ENCODE peak calls at places on chromosome 3, in four cellular contexts. L, Z, I and B are unnamed samples.

GRCh38 chr3:9173445-9173844 is 76.0 kb downstream of the SRGAP3 start:
- DNase-seq in L (no peak), Z (no peak), I (no peak), B (no peak)

GRCh38 chr3:165125836-165126235 is 47.5 kb upstream of the SI start:
- DNase-seq in L (no peak), Z (no peak), I (no peak), B (no peak)

GRCh38 chr3:34998905-34999304 is 640.4 kb upstream of the ARPP21 start:
- DNase-seq in L (no peak), Z (no peak), I (no peak), B (no peak)

GRCh38 chr3:192482391-192482790 is 244.9 kb downstream of the FGF12 start:
- DNase-seq in L (no peak), Z (no peak), I (no peak), B (peak; percentile 8)

GRCh38 chr3:197547618-197548017 is 8.2 kb downstream of the BDH1 start:
- DNase-seq in L (no peak), Z (no peak), I (no peak), B (no peak)

GRCh38 chr3:48685603-48686511 is at the start of gene NCKIPSD:
- DNase-seq in L (peak; percentile 94), Z (peak; percentile 69), I (no peak), B (peak; percentile 95)

GRCh38 chr3:41026394-41027177 is 172.7 kb upstream of the CTNNB1 start:
- DNase-seq in L (no peak), Z (peak; percentile 65), I (no peak), B (peak; percentile 69)

GRCh38 chr3:127779747-127780146 is 42.6 kb downstream of the MGLL start:
- DNase-seq in L (no peak), Z (peak; percentile 69), I (no peak), B (no peak)

GRCh38 chr3:160661660-160662059 is 15.3 kb upstream of the ARL14 start:
- DNase-seq in L (no peak), Z (peak; percentile 11), I (no peak), B (no peak)

GRCh38 chr3:189398656-189399055 is 226.9 kb downstream of the TPRG1 start:
- DNase-seq in L (no peak), Z (no peak), I (no peak), B (no peak)

GRCh38 chr3:124694486-124694885 is 35.8 kb upstream of the UMPS start:
- DNase-seq in L (no peak), Z (no peak), I (no peak), B (no peak)

GRCh38 chr3:83567935-83568334 is 1390.9 kb upstream of the CADM2 start:
- DNase-seq in L (no peak), Z (no peak), I (no peak), B (no peak)

GRCh38 chr3:41050149-41050548 is 149.2 kb upstream of the CTNNB1 start:
- DNase-seq in L (no peak), Z (no peak), I (no peak), B (no peak)

GRCh38 chr3:146682176-146682575 is 77.0 kb upstream of the PLSCR5 start:
- DNase-seq in L (no peak), Z (peak; percentile 0), I (no peak), B (peak; percentile 46)

GRCh38 chr3:125163739-125164601 is 48.6 kb downstream of the SLC12A8 start:
- DNase-seq in L (peak; percentile 27), Z (no peak), I (no peak), B (peak; percentile 29)

GRCh38 chr3:157248590-157249425 is 88.9 kb upstream of the CCNL1 start:
- DNase-seq in L (no peak), Z (peak; percentile 94), I (no peak), B (peak; percentile 91)

GRCh38 chr3:143975549-143976152 is 4.0 kb downstream of the DIPK2A start:
- DNase-seq in L (peak; percentile 58), Z (peak; percentile 81), I (no peak), B (peak; percentile 72)

GRCh38 chr3:43762486-43762885 is 71.7 kb downstream of the ABHD5 start:
- DNase-seq in L (no peak), Z (no peak), I (no peak), B (no peak)

GRCh38 chr3:27914199-27914598 is 192.1 kb upstream of the EOMES start:
- DNase-seq in L (no peak), Z (no peak), I (no peak), B (peak; percentile 20)

GRCh38 chr3:126572343-126572742 is 13.6 kb upstream of the C3orf22 start:
- DNase-seq in L (no peak), Z (no peak), I (no peak), B (no peak)

GRCh38 chr3:52171577-52172261 is 17.5 kb upstream of the POC1A start:
- DNase-seq in L (no peak), Z (peak; percentile 83), I (no peak), B (peak; percentile 85)

GRCh38 chr3:46239301-46239938 is 2.8 kb upstream of the CCR3 start:
- DNase-seq in L (no peak), Z (no peak), I (no peak), B (no peak)

GRCh38 chr3:28900301-28900700 is 380.6 kb upstream of the RBMS3 start:
- DNase-seq in L (no peak), Z (no peak), I (no peak), B (no peak)

DNA sequence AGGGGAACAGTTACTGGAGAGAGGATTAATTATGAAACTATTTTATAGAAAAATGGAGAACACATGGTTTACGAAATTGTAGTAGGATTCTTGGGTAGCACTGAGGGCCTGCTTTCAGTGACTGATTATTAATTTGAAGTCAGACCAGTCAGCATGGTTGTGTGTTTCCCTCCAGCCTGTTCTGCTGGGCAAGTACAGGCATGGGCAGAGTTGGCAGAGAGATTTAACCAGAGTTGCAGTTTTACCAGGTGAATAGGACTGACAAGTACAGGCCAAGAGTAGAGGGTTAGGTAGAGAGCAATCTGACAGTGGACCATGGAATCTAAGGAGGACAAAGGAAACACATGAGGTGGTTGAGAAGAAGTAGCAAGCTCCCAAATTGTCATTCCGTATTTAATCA is 6.0 kb downstream of the SLC49A4 start:
- DNase-seq in L (no peak), Z (no peak), I (no peak), B (no peak)
- H3K4me2 ChIP-seq in L (no peak overlapping the region), Z (no peak overlapping the region), I (no peak overlapping the region), B (no peak overlapping the region)

GRCh38 chr3:134810850-134811249 is 15.8 kb downstream of the EPHB1 start:
- DNase-seq in L (no peak), Z (no peak), I (no peak), B (no peak)
- H3K4me1 ChIP-seq in L (no peaks in the 10 kb centered on the region), Z (no peaks in the 10 kb centered on the region), I (peaks cover 18% of the 10 kb centered on the region), B (no peaks in the 10 kb centered on the region)

DNA sequence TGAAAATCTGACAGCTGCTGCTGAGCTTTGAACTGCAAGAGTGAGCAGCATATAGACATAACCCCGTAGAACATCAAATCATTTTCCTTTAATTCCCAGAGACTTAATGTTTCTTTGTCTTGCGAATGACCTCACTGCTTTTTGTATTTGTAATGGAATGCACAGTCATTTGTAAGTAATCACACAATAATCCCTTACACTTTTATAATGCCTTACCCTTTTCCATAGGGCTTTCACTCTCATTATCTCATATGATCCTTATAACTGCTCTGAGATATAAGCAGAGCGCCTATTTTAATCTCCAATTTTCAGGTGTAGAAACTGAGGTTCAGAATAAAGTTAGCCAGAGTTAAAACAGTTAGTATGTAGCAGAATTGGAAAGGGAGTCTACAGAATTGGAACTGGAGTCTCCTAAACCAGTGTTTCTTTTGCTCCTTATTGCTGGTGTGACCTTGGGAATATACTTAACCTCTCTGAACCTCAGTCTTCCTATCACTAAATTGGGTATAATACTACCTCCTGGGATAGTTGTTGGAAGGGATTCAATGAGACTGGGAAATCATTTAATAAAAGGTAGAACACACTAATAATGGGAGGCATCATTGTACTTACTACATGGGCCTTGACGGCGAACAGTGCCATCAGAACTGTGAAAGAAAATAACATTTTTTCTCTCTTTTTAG is 54.9 kb downstream of the LPP start:
- DNase-seq in L (no peak), Z (peak; percentile 83), I (no peak), B (peak; percentile 69)
- H2AFZ ChIP-seq in L (no peak overlapping the region), Z (no peak overlapping the region), I (no peak overlapping the region), B (no peak overlapping the region)

GRCh38 chr3:31762888-31763351 is 218.1 kb downstream of the OSBPL10 start:
- DNase-seq in L (no peak), Z (no peak), I (no peak), B (no peak)

GRCh38 chr3:31760654-31761053 is 220.4 kb downstream of the OSBPL10 start:
- DNase-seq in L (no peak), Z (peak; percentile 46), I (no peak), B (no peak)

GRCh38 chr3:31758342-31758741 is 222.7 kb downstream of the OSBPL10 start:
- DNase-seq in L (no peak), Z (no peak), I (no peak), B (no peak)

GRCh38 chr3:31765856-31766255 is 215.2 kb downstream of the OSBPL10 start:
- DNase-seq in L (no peak), Z (no peak), I (no peak), B (no peak)

GRCh38 chr3:31762016-31762764 is 218.9 kb downstream of the OSBPL10 start:
- DNase-seq in L (no peak), Z (no peak), I (no peak), B (no peak)
- H3K4me2 ChIP-seq in L (no peak overlapping the region), Z (no peak overlapping the region), I (no peak overlapping the region), B (no peak overlapping the region)

GRCh38 chr3:12753275-12754028 is 5.6 kb downstream of the TMEM40 start:
- DNase-seq in L (no peak), Z (no peak), I (no peak), B (no peak)
- H3K4me1 ChIP-seq in L (peaks cover 59% of the 10 kb centered on the region), Z (peaks cover 14% of the 10 kb centered on the region), I (peaks cover 6% of the 10 kb centered on the region), B (peaks cover 30% of the 10 kb centered on the region)

DNA sequence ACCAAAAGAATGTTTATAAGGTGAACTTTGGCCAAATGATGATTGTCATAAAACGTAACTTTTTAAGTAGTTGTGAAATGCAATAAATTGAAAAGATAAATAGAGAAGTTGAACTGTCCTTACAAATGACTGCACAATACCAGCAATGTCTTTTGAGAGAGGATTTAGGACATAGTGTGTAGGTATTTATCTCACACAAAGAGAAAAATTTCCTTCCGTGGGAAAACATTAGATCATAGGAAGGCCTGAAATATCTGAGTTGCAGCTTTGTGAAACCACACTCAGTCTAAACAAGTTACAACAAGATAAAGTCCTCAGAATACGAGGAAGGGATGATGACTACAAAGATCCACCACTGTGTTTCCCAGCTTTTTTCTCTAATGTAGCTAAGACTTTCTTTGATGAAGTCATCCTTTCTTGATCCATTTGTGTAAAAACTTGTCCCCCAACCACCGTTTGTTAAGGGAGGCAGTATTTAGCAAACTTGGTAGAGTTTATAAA is 16.0 kb downstream of the ROBO2 start:
- DNase-seq in L (no peak), Z (peak; percentile 16), I (no peak), B (no peak)
- H2AFZ ChIP-seq in L (no peak overlapping the region), Z (no peak overlapping the region), I (no peak overlapping the region), B (no peak overlapping the region)

DNA sequence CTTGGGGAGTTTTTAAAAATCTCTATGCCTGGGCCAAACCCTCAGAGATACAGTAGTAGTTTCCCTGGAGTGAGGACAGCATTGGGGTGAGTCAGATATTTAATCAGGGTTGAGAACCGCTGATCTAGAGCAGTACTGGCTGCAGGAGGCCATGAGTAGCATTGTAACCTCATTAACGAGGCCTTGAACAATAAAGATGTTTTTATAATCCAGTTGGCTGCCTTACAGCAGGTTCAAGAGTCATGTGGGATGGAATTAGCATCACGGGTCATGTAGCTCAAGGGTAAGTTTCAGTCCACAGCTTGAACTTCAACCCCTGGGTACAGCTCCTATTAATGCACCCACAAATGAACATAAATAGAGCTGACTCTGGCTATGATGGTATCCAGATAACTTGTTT is 5.1 kb downstream of the HPS3 start:
- DNase-seq in L (no peak), Z (peak; percentile 41), I (no peak), B (peak; percentile 13)
- H3K4me2 ChIP-seq in L (no peak overlapping the region), Z (no peak overlapping the region), I (no peak overlapping the region), B (no peak overlapping the region)